ENCODE peak calls at places on chromosomes 16 and 17, in eight cellular contexts. T is lower leg skin, P is stomach, V is HCT116, X is prostate gland, O is heart left ventricle, G is thyroid gland, K is IMR-90. E is an unnamed sample.

GRCh38 chr17:40364121-40364861 is at the start of gene GJD3:
- DNase-seq in K (no peak), X (no peak), T (no peak), O (peak; percentile 51), P (no peak), G (no peak), V (no peak), E (no peak)

GRCh38 chr17:3843935-3844516 is 2.0 kb downstream of the NCBP3 start:
- DNase-seq in V (peak; percentile 56), G (no peak), K (no peak), P (peak; percentile 57), T (no peak), O (no peak), X (no peak), E (peak; percentile 48)

GRCh38 chr17:73566905-73567782 is 77.1 kb downstream of the SDK2 start:
- DNase-seq in K (no peak), G (no peak), V (no peak), T (no peak), X (peak; percentile 28), P (no peak), O (no peak), E (no peak)

GRCh38 chr16:54287018-54287757 is 601 bp upstream of the IRX3 start:
- DNase-seq in O (no peak), T (no peak), G (no peak), X (peak; percentile 25), P (no peak), K (no peak), V (peak; percentile 1), E (no peak)

GRCh38 chr16:22207715-22208360 is 1.8 kb downstream of the EEF2K start:
- DNase-seq in O (no peak), G (no peak), X (no peak), P (no peak), V (no peak), T (no peak), K (no peak), E (no peak)

GRCh38 chr17:52106638-52107261 is 51.8 kb downstream of the CA10 start:
- DNase-seq in G (peak; percentile 61), V (peak; percentile 19), K (no peak), O (peak; percentile 18), X (peak; percentile 27), P (peak; percentile 50), T (no peak), E (no peak)

GRCh38 chr16:3305109-3306068 is at the start of the genes TIGD7 and ZNF75A:
- DNase-seq in X (peak; percentile 82), G (peak; percentile 90), T (peak; percentile 60), O (peak; percentile 90), P (peak; percentile 83), V (peak; percentile 51), K (peak; percentile 88), E (peak; percentile 89)

GRCh38 chr17:63151981-63152523 is 186.0 kb downstream of the TANC2 start:
- DNase-seq in X (no peak), P (no peak), G (no peak), V (no peak), K (peak; percentile 63), O (no peak), T (no peak), E (no peak)

GRCh38 chr17:73042809-73043685 is 49.4 kb downstream of the SLC39A11 start:
- DNase-seq in P (no peak), O (no peak), V (no peak), G (no peak), K (peak; percentile 20), T (peak; percentile 20), X (no peak), E (no peak)

GRCh38 chr17:8794636-8795035 is 4.5 kb downstream of the MFSD6L start:
- DNase-seq in X (no peak), T (no peak), V (no peak), P (no peak), O (no peak), K (no peak), G (no peak), E (no peak)

GRCh38 chr16:88566158-88566557 is 4.0 kb upstream of the ZC3H18 start:
- DNase-seq in T (no peak), K (peak; percentile 75), G (no peak), O (no peak), X (no peak), V (peak; percentile 34), P (no peak), E (no peak)

GRCh38 chr17:75430159-75430748 is 24.8 kb upstream of the GRB2 start:
- DNase-seq in T (no peak), V (no peak), O (no peak), G (peak; percentile 14), X (no peak), K (peak; percentile 55), P (no peak), E (no peak)

GRCh38 chr17:63665527-63666214 is 34.3 kb downstream of the LIMD2 start:
- DNase-seq in X (no peak), P (no peak), V (no peak), K (no peak), T (no peak), O (peak; percentile 32), G (no peak), E (no peak)

GRCh38 chr17:43350888-43351361 is 47.9 kb upstream of the ARL4D start:
- DNase-seq in T (no peak), G (no peak), X (no peak), O (no peak), V (no peak), K (no peak), P (no peak), E (no peak)

GRCh38 chr17:42275527-42276358 is 448 bp downstream of the STAT5B start:
- DNase-seq in V (no peak), K (peak; percentile 59), P (no peak), T (no peak), X (no peak), O (no peak), G (no peak), E (peak; percentile 45)
- TF ChIP-seq POLR2A in V (no peak), K (peak; percentile 22), P (no peak), T (peak; percentile 53), X (no peak), O (no peak), G (no peak), E (no peak)

GRCh38 chr16:87012954-87013938 is 303.9 kb downstream of the C16orf95 start:
- DNase-seq in V (no peak), P (no peak), G (no peak), O (peak; percentile 50), T (no peak), X (no peak), K (no peak), E (peak; percentile 40)

GRCh38 chr16:87016056-87016455 is 301.1 kb downstream of the C16orf95 start:
- DNase-seq in O (no peak), T (no peak), G (no peak), K (no peak), P (no peak), V (no peak), X (no peak), E (no peak)

GRCh38 chr16:87014112-87014511 is 303.1 kb downstream of the C16orf95 start:
- DNase-seq in P (no peak), T (no peak), V (no peak), K (no peak), G (no peak), O (no peak), X (no peak), E (no peak)

GRCh38 chr16:87016636-87017035 is 300.6 kb downstream of the C16orf95 start:
- DNase-seq in V (no peak), K (no peak), X (no peak), G (no peak), P (no peak), O (no peak), T (no peak), E (no peak)

DNA sequence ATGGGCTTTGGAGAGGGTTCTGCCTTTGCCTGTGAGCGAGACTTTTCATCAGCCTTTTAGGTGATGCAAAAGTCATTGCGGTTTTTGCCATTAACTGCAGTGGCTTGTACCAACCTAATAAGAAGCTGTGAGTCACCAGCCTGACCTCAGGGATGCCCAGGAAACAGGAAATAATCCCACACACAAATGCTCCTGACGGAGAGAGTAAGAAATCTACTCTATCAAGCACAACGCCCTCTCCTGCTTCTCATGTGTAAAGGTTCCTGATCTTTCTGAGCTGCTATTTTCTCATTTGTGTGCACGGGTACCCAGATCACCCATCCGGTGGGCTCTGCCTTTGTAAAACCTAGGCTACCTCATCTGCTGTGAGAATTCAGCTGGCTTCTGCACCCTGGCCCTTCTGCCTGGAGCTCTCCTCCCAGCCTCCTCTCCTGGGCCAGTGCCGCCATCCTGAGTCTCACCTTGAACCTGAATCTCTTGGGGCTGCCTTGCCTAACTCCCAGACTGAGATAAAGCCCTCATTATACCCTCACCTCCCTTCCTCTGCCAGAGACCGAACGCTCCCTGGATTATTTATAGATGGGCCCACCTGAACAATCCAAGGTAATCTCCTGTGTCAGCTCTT is 299.7 kb downstream of the C16orf95 start:
- DNase-seq in X (no peak), T (no peak), G (no peak), P (no peak), V (peak; percentile 80), O (no peak), K (peak; percentile 88), E (peak; percentile 25)
- TF ChIP-seq CTCF in X (no peak), T (no peak), G (no peak), P (no peak), V (peak; percentile 58), O (no peak), K (peak; percentile 59), E (no peak)

DNA sequence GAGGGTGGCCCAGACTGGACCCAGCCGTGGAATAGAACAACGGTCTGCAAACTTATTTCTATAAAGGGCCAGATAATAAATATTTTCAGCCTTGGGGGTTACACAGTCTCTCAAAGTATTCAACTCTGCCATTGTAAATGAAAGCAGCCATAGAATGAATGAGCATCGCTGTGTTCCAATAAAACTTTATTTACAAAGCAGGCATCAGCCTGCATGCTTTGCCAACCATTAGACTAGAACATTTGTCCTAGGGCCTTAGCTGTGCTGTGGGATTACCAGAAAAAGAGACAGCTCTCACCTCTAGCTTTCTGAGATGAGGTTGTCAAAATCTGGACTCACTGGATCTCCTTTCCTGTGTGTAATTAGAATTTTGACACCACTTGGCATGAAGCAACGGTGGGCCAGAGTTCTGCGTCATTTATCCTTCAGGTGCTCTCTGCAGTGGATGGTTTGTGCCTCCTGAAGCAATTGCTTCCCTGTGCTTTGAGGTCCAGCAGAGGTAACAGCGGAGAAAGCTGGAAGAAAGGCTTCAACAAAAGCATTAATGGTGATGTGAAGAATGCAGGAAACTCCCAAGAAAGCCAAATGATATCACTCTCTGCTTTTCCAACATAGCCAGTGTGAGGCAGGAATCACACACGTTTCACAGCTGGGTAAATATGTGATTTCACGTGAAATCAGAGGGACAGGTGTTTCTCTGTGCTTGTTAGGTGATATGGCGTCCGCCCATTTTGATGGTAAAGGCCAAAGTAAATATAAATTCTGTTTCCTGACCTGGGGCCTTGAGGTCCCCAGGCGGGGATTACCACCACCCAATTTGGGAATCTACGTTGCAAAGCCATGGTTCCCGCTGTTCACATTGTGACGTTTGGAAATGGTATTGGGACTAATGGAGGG is 148.4 kb downstream of the PITPNC1 start:
- DNase-seq in V (no peak), K (no peak), T (no peak), X (no peak), P (peak; percentile 35), G (no peak), O (no peak), E (no peak)
- TF ChIP-seq POLR2A in V (no peak), K (no peak), T (no peak), X (no peak), P (no peak), G (no peak), O (no peak), E (no peak)

DNA sequence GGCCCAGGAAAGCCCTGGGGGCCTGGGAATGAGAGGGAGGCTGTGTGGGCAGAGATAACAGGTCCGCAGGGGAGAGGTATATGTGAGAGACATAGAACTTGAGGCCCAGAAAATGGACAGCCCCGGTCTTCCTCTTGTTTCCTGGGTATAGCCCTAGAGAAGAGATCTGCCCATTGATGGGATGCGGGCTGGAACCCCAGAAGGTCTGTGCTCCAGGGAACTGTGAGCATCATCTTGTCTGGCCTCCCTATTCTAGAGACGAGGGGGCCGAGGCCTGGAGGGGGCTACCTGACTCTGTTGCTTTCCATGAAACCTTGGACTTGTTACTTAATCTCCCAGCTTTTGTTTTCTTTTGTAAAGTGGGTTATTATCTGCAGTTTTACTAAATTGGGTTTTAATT is 53.9 kb downstream of the NKD1 start:
- DNase-seq in G (no peak), P (no peak), K (no peak), T (no peak), O (no peak), X (no peak), V (no peak), E (no peak)
- TF ChIP-seq CTCF in G (no peak), P (no peak), K (no peak), T (no peak), O (no peak), X (no peak), V (no peak), E (no peak)

E was measured in right lobe of liver.